ENCODE peak calls at places on chromosomes 1 and 21, in five cellular contexts. B is GM12878, H is H1, Z is HepG2, C is NT2/D1. O is an unnamed sample.
A peak's percentile ranks its signal among the peaks of the same experiment; 100 is the strongest.

GRCh38 chr1:86705633-86705985 is 1.2 kb downstream of the SH3GLB1 start:
- DNase-seq in Z (no peak), B (no peak), C (no peak), H (no peak), O (no peak)

GRCh38 chr1:28259935-28260802 is 851 bp downstream of the SESN2 start:
- DNase-seq in H (peak; percentile 75), Z (no peak), C (peak; percentile 86), B (no peak), O (peak; percentile 78)

GRCh38 chr1:41936107-41936506 is 17.4 kb upstream of the HIVEP3 start:
- DNase-seq in Z (no peak), H (no peak), B (no peak), C (no peak), O (no peak)

GRCh38 chr1:65514083-65514482 is 93.6 kb downstream of the LEPR start:
- DNase-seq in B (no peak), H (no peak), C (no peak), Z (peak; percentile 18), O (no peak)

GRCh38 chr21:36005018-36005417 is 55.3 kb downstream of the SETD4 start:
- DNase-seq in H (no peak), C (no peak), Z (no peak), B (no peak), O (no peak)

GRCh38 chr1:9438431-9439073 is 100.7 kb upstream of the SLC25A33 start:
- DNase-seq in B (no peak), Z (peak; percentile 91), H (no peak), C (no peak), O (no peak)

GRCh38 chr1:232844791-232845190 is 39.6 kb downstream of the MAP10 start:
- DNase-seq in Z (no peak), H (no peak), B (no peak), C (no peak), O (no peak)

GRCh38 chr1:111448482-111448917 is 556 bp downstream of the WDR77 start:
- DNase-seq in C (no peak), B (no peak), Z (no peak), H (no peak), O (peak; percentile 23)

GRCh38 chr1:106964505-106964904 is 92.0 kb upstream of the PRMT6 start:
- DNase-seq in B (no peak), C (no peak), Z (no peak), H (no peak), O (no peak)

GRCh38 chr1:155010211-155010918 is 7.8 kb downstream of the ZBTB7B start:
- DNase-seq in C (no peak), H (no peak), B (no peak), Z (no peak), O (no peak)

GRCh38 chr21:33969600-33969999 is 54.0 kb upstream of the ATP5PO start:
- DNase-seq in Z (peak; percentile 33), C (no peak), H (no peak), B (no peak), O (no peak)

GRCh38 chr1:245872475-245872874 is 634.6 kb downstream of the SMYD3 start:
- DNase-seq in B (no peak), Z (no peak), C (no peak), H (no peak), O (no peak)
- TF ChIP-seq SUZ12 in B (no peak), Z (no peak), C (no peak), H (no peak), O (no peak)

GRCh38 chr1:247797518-247797917 is 26.4 kb downstream of the OR14A16 start:
- DNase-seq in C (no peak), B (no peak), Z (no peak), H (no peak), O (no peak)
- TF ChIP-seq SUZ12 in C (no peak), B (no peak), Z (no peak), H (no peak), O (no peak)

DNA sequence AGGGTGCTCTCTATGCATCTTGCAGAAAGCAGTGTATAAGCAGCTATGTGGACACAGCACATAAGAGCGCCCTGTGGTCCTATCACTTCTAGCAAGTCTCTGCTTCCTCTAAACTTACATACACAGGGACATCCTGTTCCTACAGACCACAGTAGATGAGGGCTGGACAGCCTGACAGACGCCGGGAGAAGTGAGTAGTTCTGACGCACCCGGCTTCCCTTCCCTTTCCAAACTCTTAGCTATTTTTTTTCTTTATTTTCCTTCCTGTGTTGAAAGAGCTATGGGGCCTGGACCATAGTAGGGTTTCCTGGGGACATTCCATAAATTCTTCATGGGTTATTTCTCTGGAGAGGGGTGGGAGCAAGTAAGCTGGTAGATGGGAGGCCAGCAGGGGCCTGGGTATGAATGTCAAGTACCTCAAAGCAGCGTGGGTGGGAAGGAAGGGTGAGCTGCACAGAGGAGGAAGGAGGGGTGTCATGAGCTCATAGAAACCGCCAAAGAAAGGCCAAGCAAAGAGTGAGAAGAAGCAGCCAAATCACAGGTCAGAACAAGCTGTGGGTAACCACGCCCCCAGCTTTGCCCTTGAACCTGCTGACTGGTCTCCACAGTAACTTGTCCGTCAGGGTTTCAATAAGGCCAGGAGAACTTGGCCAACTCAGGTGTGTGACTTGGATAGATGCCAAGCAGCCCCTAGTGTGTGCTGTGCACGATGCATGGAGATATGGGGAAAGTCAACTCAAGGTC is 36.6 kb downstream of the PLXNA2 start:
- DNase-seq in C (no peak), Z (peak; percentile 84), H (no peak), B (no peak), O (no peak)
- TF ChIP-seq SUZ12 in C (no peak), Z (no peak), H (no peak), B (no peak), O (no peak)

GRCh38 chr1:97565886-97566285 is 354.9 kb downstream of the DPYD start:
- DNase-seq in C (no peak), B (no peak), Z (no peak), H (no peak), O (no peak)
- TF ChIP-seq SUZ12 in C (no peak), B (no peak), Z (no peak), H (no peak), O (no peak)

DNA sequence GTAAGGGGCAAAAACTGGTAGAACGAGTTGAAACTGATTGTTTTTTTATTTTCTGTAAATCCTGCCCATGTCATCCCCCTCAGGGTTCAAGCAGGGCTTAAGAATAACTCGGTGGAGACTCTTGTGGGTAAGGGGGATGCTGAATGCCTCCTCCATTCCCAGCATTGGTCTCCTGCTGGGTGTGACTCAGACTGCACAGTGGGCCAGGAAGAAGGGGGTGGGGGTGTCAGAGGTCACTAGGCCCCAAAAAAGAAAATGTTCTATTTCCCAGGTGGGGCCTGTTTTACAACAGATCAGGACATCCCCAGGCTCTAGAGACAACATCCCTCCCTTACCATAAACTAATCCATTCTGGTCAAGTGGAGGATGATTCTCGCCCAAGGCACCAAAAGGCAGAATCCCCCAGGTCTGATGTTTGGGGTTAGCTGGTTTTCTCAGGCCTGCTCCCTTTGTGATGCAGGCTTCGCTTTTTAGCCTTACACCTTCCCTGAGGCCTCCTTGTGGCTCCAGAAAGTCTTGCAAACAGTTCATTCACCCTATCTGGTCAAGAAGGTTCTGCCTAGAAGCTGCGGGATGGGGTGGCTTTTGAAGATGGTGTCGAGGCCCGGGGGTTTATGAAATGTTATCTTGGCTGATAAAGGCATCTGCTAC is 10.7 kb upstream of the GRHL3 start:
- DNase-seq in C (peak; percentile 99), B (no peak), Z (no peak), H (peak; percentile 63), O (peak; percentile 29)
- TF ChIP-seq SUZ12 in C (no peak), B (no peak), Z (no peak), H (no peak), O (no peak)

O was measured in HEK293T.